ENCODE peak calls at places on chromosomes 7 and 10, in five cellular contexts. I, E, Z, D and R are unnamed samples.

GRCh38 chr7:52311886-52312285 is 723.5 kb upstream of the POM121L12 start:
- DNase-seq in I (no peak), E (no peak), Z (no peak), D (no peak), R (no peak)

GRCh38 chr10:68599754-68600040 is 39.6 kb downstream of the TET1 start:
- DNase-seq in I (no peak), E (no peak), Z (no peak), D (no peak), R (no peak)

GRCh38 chr7:41999736-42000283 is 237.2 kb downstream of the GLI3 start:
- DNase-seq in I (no peak), E (no peak), Z (no peak), D (no peak), R (no peak)

GRCh38 chr7:23759556-23760391 is 49.8 kb downstream of the STK31 start:
- DNase-seq in I (no peak), E (no peak), Z (no peak), D (no peak), R (no peak)

GRCh38 chr7:27132978-27133377 is 2.4 kb upstream of the HOXA4 start:
- DNase-seq in I (no peak), E (no peak), Z (no peak), D (no peak), R (no peak)

GRCh38 chr7:151076863-151077704 is 3.5 kb downstream of the FASTK start:
- DNase-seq in I (no peak), E (no peak), Z (no peak), D (peak; percentile 70), R (no peak)

GRCh38 chr7:93799750-93800357 is 90.7 kb downstream of the TFPI2 start:
- DNase-seq in I (no peak), E (no peak), Z (no peak), D (peak; percentile 22), R (peak; percentile 12)

GRCh38 chr10:96588601-96589419 is 2.0 kb upstream of the TM9SF3 start:
- DNase-seq in I (no peak), E (no peak), Z (no peak), D (no peak), R (no peak)

GRCh38 chr7:6012355-6013104 is 3.5 kb downstream of the AIMP2 start:
- DNase-seq in I (no peak), E (no peak), Z (no peak), D (no peak), R (no peak)

GRCh38 chr7:16644624-16644986 is 949 bp downstream of the ANKMY2 start:
- DNase-seq in I (peak; percentile 37), E (peak; percentile 52), Z (no peak), D (peak; percentile 51), R (peak; percentile 50)

GRCh38 chr10:91613411-91614253 is 19.2 kb downstream of the PPP1R3C start:
- DNase-seq in I (no peak), E (no peak), Z (no peak), D (peak; percentile 81), R (peak; percentile 81)

GRCh38 chr7:158572000-158572828 is 15.4 kb downstream of the PTPRN2 start:
- DNase-seq in I (no peak), E (no peak), Z (no peak), D (peak; percentile 62), R (peak; percentile 40)

GRCh38 chr7:117347962-117348672 is 25.3 kb upstream of the WNT2 start:
- DNase-seq in I (no peak), E (no peak), Z (no peak), D (no peak), R (no peak)

GRCh38 chr10:68598978-68599753 is 39.0 kb downstream of the TET1 start:
- DNase-seq in I (peak; percentile 39), E (no peak), Z (peak; percentile 26), D (no peak), R (no peak)

GRCh38 chr7:75072978-75073282 is 672 bp downstream of the RCC1L start:
- DNase-seq in I (no peak), E (no peak), Z (no peak), D (peak; percentile 40), R (peak; percentile 11)

GRCh38 chr10:24642921-24643678 is 80.6 kb downstream of the ARHGAP21 start:
- DNase-seq in I (peak; percentile 41), E (peak; percentile 37), Z (no peak), D (peak; percentile 62), R (peak; percentile 71)

GRCh38 chr7:139699640-139700504 is 77.9 kb downstream of the HIPK2 start:
- DNase-seq in I (no peak), E (no peak), Z (no peak), D (no peak), R (no peak)

GRCh38 chr7:96997512-96998032 is 7.8 kb upstream of the DLX6 start:
- DNase-seq in I (no peak), E (no peak), Z (no peak), D (no peak), R (no peak)

GRCh38 chr7:119377-120163 is 72.8 kb upstream of the FAM20C start:
- DNase-seq in I (peak; percentile 62), E (no peak), Z (no peak), D (no peak), R (no peak)